ENCODE peak calls at places on chromosomes 1 and 21, in four cellular contexts. Z is HepG2, H is GM12878, B is K562. Q is an unnamed sample.
A peak's percentile ranks its signal among the peaks of the same experiment; 100 is the strongest.

GRCh38 chr1:75203415-75204277 is 69.5 kb downstream of the LHX8 start:
- DNase-seq in Z (peak; percentile 40), H (peak; percentile 4), B (peak; percentile 35), Q (no peak)

GRCh38 chr1:3052501-3052900 is 16.5 kb upstream of the PRDM16 start:
- DNase-seq in Z (no peak), H (no peak), B (no peak), Q (no peak)

GRCh38 chr1:109379422-109379821 is 18.3 kb downstream of the SORT1 start:
- DNase-seq in Z (no peak), H (no peak), B (no peak), Q (no peak)

GRCh38 chr21:31363720-31364119 is 19.7 kb upstream of the TIAM1 start:
- DNase-seq in Z (no peak), H (no peak), B (no peak), Q (no peak)

GRCh38 chr1:228212966-228213844 is 5.4 kb downstream of the OBSCN start:
- DNase-seq in Z (peak; percentile 25), H (peak; percentile 9), B (peak; percentile 98), Q (peak; percentile 91)

GRCh38 chr21:14484188-14485009 is 61.7 kb downstream of the SAMSN1 start:
- DNase-seq in Z (no peak), H (no peak), B (no peak), Q (no peak)

GRCh38 chr1:159207774-159208459 is 3.2 kb downstream of the ACKR1 start:
- DNase-seq in Z (no peak), H (no peak), B (no peak), Q (no peak)

GRCh38 chr1:1020000-1020404 is at the start of gene AGRN:
- DNase-seq in Z (no peak), H (no peak), B (no peak), Q (no peak)

GRCh38 chr1:226717256-226717909 is 21.7 kb downstream of the ITPKB start:
- DNase-seq in Z (no peak), H (no peak), B (no peak), Q (no peak)

GRCh38 chr1:167489581-167490340 is 28.6 kb downstream of the CD247 start:
- DNase-seq in Z (no peak), H (no peak), B (no peak), Q (peak; percentile 41)

GRCh38 chr1:210291786-210292275 is 36.9 kb upstream of the HHAT start:
- DNase-seq in Z (no peak), H (no peak), B (no peak), Q (no peak)

GRCh38 chr1:202692959-202693555 is 17.2 kb downstream of the SYT2 start:
- DNase-seq in Z (peak; percentile 47), H (no peak), B (peak; percentile 91), Q (no peak)

GRCh38 chr1:197331565-197331964 is 63.5 kb downstream of the CRB1 start:
- DNase-seq in Z (no peak), H (no peak), B (no peak), Q (no peak)

GRCh38 chr1:239912471-239912870 is 179.2 kb upstream of the FMN2 start:
- DNase-seq in Z (no peak), H (no peak), B (no peak), Q (no peak)

GRCh38 chr1:81298321-81298720 is 502.4 kb upstream of the ADGRL2 start:
- DNase-seq in Z (no peak), H (no peak), B (no peak), Q (no peak)

GRCh38 chr1:111599781-111600180 is 19.8 kb upstream of the RAP1A start:
- DNase-seq in Z (no peak), H (no peak), B (peak; percentile 46), Q (no peak)

GRCh38 chr1:32031578-32032286 is 18.1 kb downstream of the KHDRBS1 start:
- DNase-seq in Z (no peak), H (no peak), B (no peak), Q (no peak)

GRCh38 chr1:40784141-40784770 is 669 bp downstream of the KCNQ4 start:
- DNase-seq in Z (no peak), H (no peak), B (peak; percentile 86), Q (peak; percentile 68)

GRCh38 chr1:8378202-8378601 is 60.3 kb downstream of the SLC45A1 start:
- DNase-seq in Z (no peak), H (no peak), B (no peak), Q (no peak)

GRCh38 chr1:15680614-15681345 is 3.3 kb upstream of the PLEKHM2 start:
- DNase-seq in Z (peak; percentile 20), H (no peak), B (no peak), Q (no peak)

GRCh38 chr1:218371927-218372672 is 27.0 kb downstream of the TGFB2 start:
- DNase-seq in Z (peak; percentile 82), H (no peak), B (no peak), Q (no peak)

GRCh38 chr1:175978476-175978875 is 228.6 kb downstream of the COP1 start:
- DNase-seq in Z (no peak), H (no peak), B (no peak), Q (no peak)

GRCh38 chr1:115706774-115707425 is 61.6 kb downstream of the CASQ2 start:
- DNase-seq in Z (peak; percentile 42), H (peak; percentile 7), B (peak; percentile 57), Q (no peak)

GRCh38 chr1:55235722-55236121 is 20.6 kb upstream of the USP24 start:
- DNase-seq in Z (no peak), H (no peak), B (no peak), Q (no peak)

GRCh38 chr21:36676039-36676950 is 22.6 kb upstream of the SIM2 start:
- DNase-seq in Z (no peak), H (no peak), B (no peak), Q (no peak)

GRCh38 chr21:36672737-36673136 is 26.2 kb upstream of the SIM2 start:
- DNase-seq in Z (no peak), H (no peak), B (no peak), Q (no peak)

GRCh38 chr21:36681117-36681631 is 17.7 kb upstream of the SIM2 start:
- DNase-seq in Z (no peak), H (no peak), B (no peak), Q (no peak)

DNA sequence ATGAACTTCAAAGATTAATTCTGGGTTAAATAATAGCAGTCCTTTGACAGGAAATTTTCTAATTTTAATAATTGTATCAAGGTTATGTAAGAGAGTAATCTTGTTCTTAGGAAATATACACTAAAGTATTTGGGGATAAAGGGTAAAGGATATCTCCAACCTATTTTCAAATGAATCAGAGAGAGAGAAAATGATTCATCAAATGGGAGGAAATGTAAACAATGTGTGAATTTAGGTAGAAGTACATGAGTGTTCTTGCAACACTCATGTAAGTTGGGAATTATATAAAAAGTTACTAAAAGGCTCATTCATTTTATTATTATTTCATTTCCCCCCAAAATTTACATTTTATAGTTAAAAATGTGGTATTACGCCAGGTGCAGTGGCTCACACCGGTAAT is 20.4 kb upstream of the SIM2 start:
- DNase-seq in Z (no peak), H (no peak), B (no peak), Q (no peak)
- TF ChIP-seq BRCA1 in Z (no peak), H (no peak), B (no peak), Q (no peak)

GRCh38 chr1:234600418-234601216 is 9.4 kb downstream of the IRF2BP2 start:
- DNase-seq in Z (peak; percentile 98), H (no peak), B (no peak), Q (no peak)

GRCh38 chr1:234598974-234599616 is 10.9 kb downstream of the IRF2BP2 start:
- DNase-seq in Z (no peak), H (no peak), B (no peak), Q (no peak)

GRCh38 chr1:234599617-234600417 is 10.2 kb downstream of the IRF2BP2 start:
- DNase-seq in Z (peak; percentile 85), H (no peak), B (peak; percentile 84), Q (peak; percentile 39)

GRCh38 chr1:234595899-234596298 is 14.1 kb downstream of the IRF2BP2 start:
- DNase-seq in Z (no peak), H (no peak), B (no peak), Q (no peak)

GRCh38 chr1:234597894-234598293 is 12.1 kb downstream of the IRF2BP2 start:
- DNase-seq in Z (peak; percentile 62), H (no peak), B (peak; percentile 61), Q (no peak)
- TF ChIP-seq BRCA1 in Z (no peak), H (no peak), B (no peak), Q (no peak)

GRCh38 chr1:235882816-235883215 is 16.1 kb upstream of the LYST start:
- DNase-seq in Z (no peak), H (no peak), B (no peak), Q (no peak)
- TF ChIP-seq BRCA1 in Z (no peak), H (no peak), B (no peak), Q (no peak)

GRCh38 chr1:10836726-10837125 is 40.3 kb upstream of the CASZ1 start:
- DNase-seq in Z (no peak), H (no peak), B (no peak), Q (peak; percentile 52)
- TF ChIP-seq BRCA1 in Z (no peak), H (no peak), B (no peak), Q (no peak)

DNA sequence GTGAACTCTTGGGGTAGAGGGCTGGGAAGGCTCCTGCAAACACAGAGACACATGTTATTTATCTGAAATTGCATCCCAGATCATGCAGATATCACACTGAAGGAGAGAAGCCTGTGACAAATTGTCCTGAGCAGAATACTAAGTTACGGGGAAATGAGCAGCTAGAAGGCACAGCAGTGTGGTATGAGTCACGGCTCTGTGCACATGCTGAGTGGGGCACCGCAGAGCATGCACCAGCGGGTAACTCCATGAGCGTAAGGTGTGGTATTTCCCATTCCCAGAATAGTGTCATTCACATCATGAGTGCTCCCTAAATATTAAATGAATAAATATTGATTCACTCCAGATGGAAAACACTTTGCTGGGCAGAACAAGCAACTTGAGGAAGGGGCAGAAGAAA is 21.3 kb upstream of the FCRL2 start:
- DNase-seq in Z (no peak), H (no peak), B (no peak), Q (no peak)
- TF ChIP-seq BRCA1 in Z (no peak), H (no peak), B (no peak), Q (no peak)

GRCh38 chr1:30765610-30766434 is 8.2 kb upstream of the LAPTM5 start:
- DNase-seq in Z (no peak), H (no peak), B (peak; percentile 70), Q (no peak)
- TF ChIP-seq BRCA1 in Z (no peak), H (no peak), B (no peak), Q (no peak)

DNA sequence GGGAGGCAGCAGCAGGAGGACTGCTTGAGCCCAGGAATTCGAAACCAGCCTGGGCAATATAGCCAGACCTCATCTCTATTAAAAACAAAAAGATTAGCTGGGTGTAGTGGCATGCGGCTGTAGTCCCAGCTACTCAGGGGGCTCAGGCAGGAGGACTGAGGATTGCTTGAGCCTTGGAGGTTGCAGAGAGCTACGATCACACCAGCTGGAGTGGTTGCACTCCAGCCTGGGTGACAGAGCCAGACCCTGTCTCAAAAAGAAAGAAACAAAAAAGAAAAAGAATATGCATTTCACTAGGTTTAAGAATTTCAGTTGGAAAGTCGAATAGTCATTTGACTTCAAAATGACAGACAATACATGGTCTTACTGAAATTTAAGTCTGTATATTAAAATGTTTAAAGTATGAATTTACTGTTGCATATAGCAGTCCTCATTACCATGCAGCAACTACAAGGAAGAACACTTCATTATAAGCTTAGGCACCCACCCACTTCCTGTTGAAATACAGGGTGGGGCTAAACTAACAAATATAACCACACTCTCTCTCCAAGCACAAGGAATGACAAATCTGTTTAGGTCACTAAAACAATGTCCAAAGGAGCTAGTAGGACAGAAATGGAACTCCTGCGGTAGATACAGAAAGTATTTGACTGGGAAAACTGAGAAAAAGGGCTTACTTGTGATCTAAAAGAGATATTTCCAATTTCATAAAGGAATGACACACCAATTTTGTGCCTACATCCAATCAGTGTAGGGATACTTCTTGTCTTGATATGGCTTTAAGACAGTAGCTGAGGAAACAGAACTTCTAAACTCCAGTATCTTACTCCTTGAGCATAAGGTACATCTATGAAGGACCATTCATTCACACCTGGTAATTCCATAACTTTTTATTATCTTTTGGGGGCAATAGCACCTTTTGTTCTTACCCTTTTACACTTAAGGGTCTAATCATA is 44.1 kb downstream of the GPR3 start:
- DNase-seq in Z (peak; percentile 25), H (no peak), B (peak; percentile 41), Q (no peak)
- TF ChIP-seq BRCA1 in Z (no peak), H (no peak), B (no peak), Q (no peak)